ENCODE peak calls at places on chromosomes 4 and X, in five cellular contexts. Z, B, D, N and R are unnamed samples.

GRCh38 chr4:77662396-77662795 is 56.8 kb downstream of the CXCL13 start:
- DNase-seq in N (no peak), D (peak), B (no peak), Z (no peak), R (no peak)

GRCh38 chr4:87382931-87383330 is 8.1 kb downstream of the HSD17B11 start:
- DNase-seq in B (no peak), Z (no peak), N (no peak), D (no peak), R (no peak)

GRCh38 chrX:45849261-45849660 is 648.6 kb upstream of the DIPK2B start:
- DNase-seq in D (peak), N (peak), B (peak), Z (no peak), R (no peak)

GRCh38 chr4:6194458-6195195 is 5.7 kb downstream of the JAKMIP1 start:
- DNase-seq in B (no peak), D (no peak), N (no peak), Z (no peak), R (no peak)

GRCh38 chr4:128521156-128521555 is 233.5 kb upstream of the PGRMC2 start:
- DNase-seq in D (no peak), N (no peak), Z (no peak), B (no peak), R (no peak)

GRCh38 chr4:81504685-81505598 is 33.2 kb upstream of the RASGEF1B start:
- DNase-seq in Z (no peak), D (peak), N (no peak), B (peak), R (peak)

GRCh38 chrX:52979993-52980392 is 21.7 kb upstream of the FAM156A start:
- DNase-seq in D (no peak), Z (no peak), B (no peak), N (peak), R (no peak)

GRCh38 chr4:117965608-117966007 is 68.7 kb upstream of the NDST3 start:
- DNase-seq in D (no peak), B (no peak), Z (no peak), N (no peak), R (no peak)

GRCh38 chrX:2614911-2615310 is 76.2 kb upstream of the CD99 start:
- DNase-seq in B (no peak), D (no peak), Z (no peak), N (peak), R (no peak)

GRCh38 chr4:119721878-119722277 is 93.3 kb upstream of the PDE5A start:
- DNase-seq in N (no peak), B (no peak), Z (no peak), D (no peak), R (no peak)

GRCh38 chr4:89868999-89869589 is 25.6 kb upstream of the MMRN1 start:
- DNase-seq in N (no peak), Z (no peak), D (no peak), B (no peak), R (no peak)

GRCh38 chrX:72003811-72004750 is 93.4 kb downstream of the NHSL2 start:
- DNase-seq in D (no peak), B (no peak), Z (no peak), N (peak), R (no peak)

GRCh38 chr4:95516528-95517011 is 32.2 kb downstream of the UNC5C start:
- DNase-seq in Z (no peak), D (no peak), N (no peak), B (no peak), R (no peak)

GRCh38 chrX:43949669-43950068 is 23.5 kb downstream of the NDP start:
- DNase-seq in Z (no peak), B (no peak), N (peak), D (peak), R (no peak)

GRCh38 chrX:68599256-68600152 is 48.0 kb upstream of the STARD8 start:
- DNase-seq in B (no peak), D (no peak), N (peak), Z (no peak), R (no peak)

GRCh38 chr4:143711543-143712159 is 11.2 kb upstream of the FREM3 start:
- DNase-seq in Z (no peak), N (peak), B (no peak), D (no peak), R (no peak)

GRCh38 chrX:72430405-72430968 is 124.8 kb upstream of the CITED1 start:
- DNase-seq in B (no peak), Z (no peak), D (no peak), N (no peak), R (no peak)

GRCh38 chr4:77074961-77075855 is 581 bp downstream of the CCNI start:
- DNase-seq in Z (no peak), N (peak), D (peak), B (peak), R (peak)

GRCh38 chr4:120517966-120518365 is 404.6 kb downstream of the PRDM5 start:
- DNase-seq in B (peak), D (no peak), Z (no peak), N (peak), R (no peak)

GRCh38 chrX:48086119-48086518 is 14.7 kb upstream of the ZNF630 start:
- DNase-seq in D (no peak), Z (no peak), N (no peak), B (no peak), R (no peak)

GRCh38 chrX:28910501-28910900 is 323.3 kb downstream of the IL1RAPL1 start:
- DNase-seq in B (no peak), D (no peak), N (no peak), Z (no peak), R (no peak)

GRCh38 chrX:1584237-1585011 is 7.0 kb upstream of the AKAP17A start:
- DNase-seq in D (no peak), Z (no peak), N (no peak), B (no peak), R (no peak)

GRCh38 chr4:2935762-2936743 is 27.2 kb downstream of the NOP14 start:
- DNase-seq in Z (peak), N (no peak), D (peak), B (no peak), R (peak)

GRCh38 chr4:125316781-125317525 is 2.2 kb downstream of the FAT4 start:
- DNase-seq in Z (no peak), N (peak), B (no peak), D (no peak), R (no peak)

GRCh38 chr4:8010618-8011017 is 71.0 kb upstream of the AFAP1 start:
- DNase-seq in Z (no peak), D (peak), B (no peak), N (no peak), R (no peak)

GRCh38 chrX:24647257-24648058 is at the start of gene PCYT1B:
- DNase-seq in D (peak), Z (no peak), N (peak), B (peak), R (peak)

GRCh38 chrX:104118765-104119164 is 6.4 kb downstream of the ZCCHC18 start:
- DNase-seq in D (no peak), B (no peak), N (peak), Z (no peak), R (no peak)

GRCh38 chrX:104112326-104112951 is at the start of gene ZCCHC18:
- DNase-seq in D (peak), Z (no peak), N (peak), B (peak), R (no peak)

GRCh38 chrX:104117753-104118152 is 5.4 kb downstream of the ZCCHC18 start:
- DNase-seq in D (no peak), Z (no peak), N (no peak), B (no peak), R (no peak)

GRCh38 chrX:104108955-104109354 is 3.4 kb upstream of the ZCCHC18 start:
- DNase-seq in B (no peak), D (no peak), Z (no peak), N (no peak), R (no peak)

GRCh38 chrX:104113237-104113965 is 1.1 kb downstream of the ZCCHC18 start:
- DNase-seq in Z (no peak), D (peak), N (peak), B (peak), R (peak)
- TF ChIP-seq POLR2AphosphoS5 in Z (no peak), D (no peak), N (no peak), B (no peak), R (no peak)

GRCh38 chrX:110226931-110227330 is 91.0 kb downstream of the AMMECR1 start:
- DNase-seq in D (no peak), B (no peak), N (no peak), Z (no peak), R (no peak)
- TF ChIP-seq POLR2AphosphoS5 in D (no peak), B (no peak), N (no peak), Z (no peak), R (no peak)

GRCh38 chrX:31366076-31366475 is 294.2 kb upstream of the FTHL17 start:
- DNase-seq in B (no peak), N (no peak), D (no peak), Z (no peak), R (no peak)

GRCh38 chrX:31376408-31376807 is 304.6 kb upstream of the FTHL17 start:
- DNase-seq in Z (no peak), N (no peak), D (no peak), B (peak), R (no peak)

GRCh38 chrX:31367816-31368215 is 296.0 kb upstream of the FTHL17 start:
- DNase-seq in B (no peak), D (no peak), N (no peak), Z (no peak), R (no peak)

GRCh38 chrX:31374786-31375185 is 302.9 kb upstream of the FTHL17 start:
- DNase-seq in D (no peak), B (no peak), N (peak), Z (no peak), R (no peak)

DNA sequence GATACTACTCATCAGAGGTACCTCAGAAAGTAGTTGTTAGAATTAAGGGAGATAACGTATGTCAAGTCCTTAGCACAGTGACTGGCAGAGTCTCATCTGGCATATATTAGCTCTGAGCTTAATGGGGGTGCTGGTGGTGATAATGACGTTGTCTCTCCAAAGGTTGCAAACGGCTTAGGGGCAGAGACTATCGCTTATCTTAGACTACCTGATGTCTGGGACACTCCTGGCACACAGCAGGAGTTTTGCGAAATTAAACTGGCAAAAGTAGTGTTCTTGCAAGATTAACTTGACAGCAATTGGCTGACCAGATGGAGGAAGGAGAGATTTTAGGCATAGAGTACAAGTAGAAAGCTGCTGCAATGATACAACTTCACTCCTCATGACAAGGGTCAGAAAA is 300.1 kb upstream of the FTHL17 start:
- DNase-seq in D (no peak), B (no peak), N (no peak), Z (no peak), R (no peak)
- TF ChIP-seq POLR2AphosphoS5 in D (no peak), B (no peak), N (no peak), Z (no peak), R (no peak)

GRCh38 chr4:140833280-140833679 is 77.1 kb upstream of the TBC1D9 start:
- DNase-seq in Z (no peak), D (peak), B (no peak), N (no peak), R (no peak)

GRCh38 chr4:140839396-140839795 is 83.2 kb upstream of the TBC1D9 start:
- DNase-seq in B (no peak), D (no peak), Z (no peak), N (no peak), R (no peak)

GRCh38 chr4:140837742-140838141 is 81.6 kb upstream of the TBC1D9 start:
- DNase-seq in N (no peak), Z (no peak), D (no peak), B (no peak), R (no peak)

GRCh38 chr4:140829825-140830224 is 73.6 kb upstream of the TBC1D9 start:
- DNase-seq in B (no peak), Z (no peak), N (no peak), D (no peak), R (no peak)

DNA sequence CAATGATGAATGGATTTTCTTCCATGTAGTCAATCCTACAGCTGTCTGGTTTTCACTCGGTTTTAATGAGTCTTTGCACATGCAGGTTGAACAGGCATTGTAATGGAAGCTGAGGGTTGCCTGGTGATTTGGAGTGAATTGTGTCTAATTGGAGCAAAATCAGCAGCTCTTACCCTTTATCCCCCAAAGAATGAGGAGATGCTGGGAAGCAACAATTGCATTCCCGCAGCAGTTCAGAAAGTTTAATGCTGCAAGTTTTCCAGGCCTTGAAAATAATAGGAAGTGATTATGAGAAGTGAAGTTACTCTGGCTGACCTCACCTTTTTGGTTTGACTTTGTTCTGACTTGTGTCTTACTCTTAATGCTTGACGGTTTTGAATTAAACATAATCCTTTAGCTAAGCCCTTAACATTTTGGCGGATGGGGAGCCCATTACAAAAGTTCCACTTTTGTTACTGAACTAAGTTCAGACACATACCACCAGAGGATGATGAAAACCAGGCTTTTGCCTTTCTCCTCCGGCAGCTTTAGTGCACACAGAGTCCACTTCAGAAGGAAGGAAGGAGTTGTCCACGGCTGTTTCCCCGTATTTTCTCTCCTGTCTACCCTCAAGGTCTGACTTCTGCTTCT is 78.8 kb upstream of the TBC1D9 start:
- DNase-seq in N (no peak), D (no peak), B (no peak), Z (no peak), R (no peak)
- TF ChIP-seq POLR2AphosphoS5 in N (no peak), D (no peak), B (no peak), Z (no peak), R (no peak)